ENCODE peak calls at places on chromosome 17, in seven cellular contexts. One of them, this sample, is unnamed.

GRCh38 chr17:68955181-68955841 is at the start of gene ABCA8:
- DNase-seq in PC-3: no peak
- DNase-seq in HCT116: no peak
- DNase-seq in HL-60: no peak
- DNase-seq in cardiac muscle cell: peak; percentile 62
- DNase-seq in breast epithelium: no peak
- DNase-seq in lung: no peak
- DNase-seq in this sample: no peak

GRCh38 chr17:78797691-78798585 is 15.9 kb upstream of the CYTH1 start:
- DNase-seq in HCT116: no peak
- DNase-seq in breast epithelium: no peak
- DNase-seq in cardiac muscle cell: no peak
- DNase-seq in HL-60: no peak
- DNase-seq in PC-3: no peak
- DNase-seq in lung: no peak
- DNase-seq in this sample: no peak

GRCh38 chr17:72691601-72692000 is 400.9 kb downstream of the SLC39A11 start:
- DNase-seq in cardiac muscle cell: no peak
- DNase-seq in PC-3: peak; percentile 94
- DNase-seq in breast epithelium: no peak
- DNase-seq in HCT116: no peak
- DNase-seq in lung: no peak
- DNase-seq in HL-60: no peak
- DNase-seq in this sample: no peak

GRCh38 chr17:41340934-41341861 is 9.4 kb downstream of the KRT33A start:
- DNase-seq in cardiac muscle cell: no peak
- DNase-seq in HCT116: no peak
- DNase-seq in breast epithelium: no peak
- DNase-seq in PC-3: no peak
- DNase-seq in HL-60: no peak
- DNase-seq in lung: no peak
- DNase-seq in this sample: peak; percentile 10

GRCh38 chr17:40498281-40499084 is 2.9 kb downstream of the TNS4 start:
- DNase-seq in breast epithelium: no peak
- DNase-seq in PC-3: no peak
- DNase-seq in HCT116: no peak
- DNase-seq in HL-60: no peak
- DNase-seq in lung: no peak
- DNase-seq in cardiac muscle cell: no peak
- DNase-seq in this sample: no peak

GRCh38 chr17:45403906-45404490 is 28.7 kb downstream of the ARHGAP27 start:
- DNase-seq in lung: no peak
- DNase-seq in cardiac muscle cell: no peak
- DNase-seq in PC-3: no peak
- DNase-seq in HL-60: no peak
- DNase-seq in HCT116: no peak
- DNase-seq in breast epithelium: no peak
- DNase-seq in this sample: no peak

GRCh38 chr17:81511800-81512559 is 619 bp downstream of the ACTG1 start:
- DNase-seq in HL-60: no peak
- DNase-seq in cardiac muscle cell: peak; percentile 36
- DNase-seq in lung: peak; percentile 58
- DNase-seq in PC-3: no peak
- DNase-seq in HCT116: no peak
- DNase-seq in breast epithelium: no peak
- DNase-seq in this sample: no peak

GRCh38 chr17:63610854-63611253 is 10.2 kb downstream of the TACO1 start:
- DNase-seq in HL-60: no peak
- DNase-seq in PC-3: no peak
- DNase-seq in breast epithelium: no peak
- DNase-seq in HCT116: no peak
- DNase-seq in cardiac muscle cell: no peak
- DNase-seq in lung: no peak
- DNase-seq in this sample: no peak

GRCh38 chr17:30344283-30345088 is 10.6 kb upstream of the TMIGD1 start:
- DNase-seq in HCT116: no peak
- DNase-seq in cardiac muscle cell: peak; percentile 70
- DNase-seq in HL-60: peak; percentile 94
- DNase-seq in lung: peak; percentile 46
- DNase-seq in PC-3: peak; percentile 73
- DNase-seq in breast epithelium: no peak
- DNase-seq in this sample: no peak

GRCh38 chr17:65057520-65058075 is 1.1 kb upstream of the GNA13 start:
- DNase-seq in HL-60: no peak
- DNase-seq in HCT116: no peak
- DNase-seq in breast epithelium: no peak
- DNase-seq in lung: no peak
- DNase-seq in PC-3: no peak
- DNase-seq in cardiac muscle cell: no peak
- DNase-seq in this sample: no peak

GRCh38 chr17:37538991-37539659 is 49.4 kb downstream of the DUSP14 start:
- DNase-seq in PC-3: no peak
- DNase-seq in lung: no peak
- DNase-seq in breast epithelium: no peak
- DNase-seq in cardiac muscle cell: no peak
- DNase-seq in HCT116: no peak
- DNase-seq in HL-60: no peak
- DNase-seq in this sample: no peak

GRCh38 chr17:32827227-32827626 is 49.7 kb downstream of the MYO1D start:
- DNase-seq in HL-60: no peak
- DNase-seq in HCT116: no peak
- DNase-seq in cardiac muscle cell: no peak
- DNase-seq in breast epithelium: no peak
- DNase-seq in PC-3: no peak
- DNase-seq in lung: no peak
- DNase-seq in this sample: no peak

GRCh38 chr17:78601577-78602190 is 24.5 kb upstream of the DNAH17 start:
- DNase-seq in breast epithelium: no peak
- DNase-seq in cardiac muscle cell: no peak
- DNase-seq in PC-3: no peak
- DNase-seq in HCT116: no peak
- DNase-seq in HL-60: no peak
- DNase-seq in lung: no peak
- DNase-seq in this sample: no peak

GRCh38 chr17:14205992-14206461 is 30.6 kb downstream of the CDRT15 start:
- DNase-seq in PC-3: peak; percentile 99
- DNase-seq in HL-60: no peak
- DNase-seq in breast epithelium: peak; percentile 90
- DNase-seq in lung: peak; percentile 71
- DNase-seq in cardiac muscle cell: no peak
- DNase-seq in HCT116: peak; percentile 86
- DNase-seq in this sample: no peak

GRCh38 chr17:48051706-48052486 is 3.7 kb downstream of the NFE2L1 start:
- DNase-seq in breast epithelium: no peak
- DNase-seq in HL-60: peak; percentile 23
- DNase-seq in cardiac muscle cell: no peak
- DNase-seq in PC-3: no peak
- DNase-seq in lung: no peak
- DNase-seq in HCT116: no peak
- DNase-seq in this sample: no peak

GRCh38 chr17:17849147-17849820 is 12.5 kb upstream of the SREBF1 start:
- DNase-seq in cardiac muscle cell: no peak
- DNase-seq in breast epithelium: no peak
- DNase-seq in lung: peak; percentile 84
- DNase-seq in HCT116: no peak
- DNase-seq in PC-3: no peak
- DNase-seq in HL-60: peak; percentile 72
- DNase-seq in this sample: no peak

GRCh38 chr17:42414782-42415409 is 8.2 kb downstream of the CAVIN1 start:
- DNase-seq in cardiac muscle cell: no peak
- DNase-seq in HL-60: peak; percentile 79
- DNase-seq in HCT116: no peak
- DNase-seq in lung: peak; percentile 65
- DNase-seq in PC-3: no peak
- DNase-seq in breast epithelium: no peak
- DNase-seq in this sample: peak; percentile 46

GRCh38 chr17:5413682-5414081 is 5.8 kb downstream of the NUP88 start:
- DNase-seq in cardiac muscle cell: no peak
- DNase-seq in breast epithelium: no peak
- DNase-seq in HCT116: peak; percentile 73
- DNase-seq in HL-60: no peak
- DNase-seq in PC-3: peak; percentile 86
- DNase-seq in lung: no peak
- DNase-seq in this sample: no peak

DNA sequence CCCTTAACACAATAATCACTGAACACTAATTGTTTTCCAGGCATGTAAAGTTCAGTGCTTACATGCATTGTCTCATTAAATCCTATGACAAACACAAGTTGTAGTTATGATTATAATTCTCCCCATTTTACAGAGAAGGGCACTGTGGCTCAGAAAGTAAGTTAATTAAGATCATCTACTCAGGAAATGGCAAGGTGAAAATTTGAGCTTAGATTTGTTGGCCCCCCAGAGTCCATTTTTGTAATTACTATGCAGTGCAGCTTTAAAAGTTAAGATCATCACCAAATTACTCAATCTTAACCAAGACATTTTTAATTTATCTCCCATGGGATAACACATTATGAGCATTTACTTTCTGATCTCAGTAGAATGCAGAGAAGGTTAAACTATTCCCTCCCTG is 34.2 kb upstream of the CCL1 start:
- DNase-seq in HCT116: no peak
- DNase-seq in lung: no peak
- DNase-seq in PC-3: no peak
- DNase-seq in cardiac muscle cell: no peak
- DNase-seq in breast epithelium: no peak
- DNase-seq in HL-60: no peak
- DNase-seq in this sample: no peak
- TF ChIP-seq CTCF in HCT116: no peak
- TF ChIP-seq CTCF in lung: no peak
- TF ChIP-seq CTCF in PC-3: no peak
- TF ChIP-seq CTCF in cardiac muscle cell: peak; percentile 3
- TF ChIP-seq CTCF in breast epithelium: peak; percentile 8
- TF ChIP-seq CTCF in HL-60: no peak
- TF ChIP-seq CTCF in this sample: no peak

GRCh38 chr17:55577687-55578086 is 66.4 kb upstream of the SMIM36 start:
- DNase-seq in HCT116: no peak
- DNase-seq in cardiac muscle cell: no peak
- DNase-seq in PC-3: no peak
- DNase-seq in lung: no peak
- DNase-seq in breast epithelium: no peak
- DNase-seq in HL-60: no peak
- DNase-seq in this sample: no peak
- H3K4me3 ChIP-seq in HCT116: no peak overlapping the region
- H3K4me3 ChIP-seq in cardiac muscle cell: no peak overlapping the region
- H3K4me3 ChIP-seq in PC-3: no peak overlapping the region
- H3K4me3 ChIP-seq in lung: peak overlapping the region; percentile 8
- H3K4me3 ChIP-seq in breast epithelium: peak overlapping the region; percentile 63
- H3K4me3 ChIP-seq in HL-60: no peak overlapping the region
- H3K4me3 ChIP-seq in this sample: peak overlapping the region; percentile 22

GRCh38 chr17:8041249-8041928 is 2.5 kb downstream of the ALOX15B start:
- DNase-seq in HL-60: peak; percentile 74
- DNase-seq in cardiac muscle cell: peak; percentile 62
- DNase-seq in breast epithelium: no peak
- DNase-seq in lung: no peak
- DNase-seq in PC-3: peak; percentile 72
- DNase-seq in HCT116: peak; percentile 72
- DNase-seq in this sample: peak; percentile 16
- TF ChIP-seq CTCF in HL-60: peak; percentile 2
- TF ChIP-seq CTCF in cardiac muscle cell: peak; percentile 62
- TF ChIP-seq CTCF in breast epithelium: peak; percentile 57
- TF ChIP-seq CTCF in lung: peak; percentile 42
- TF ChIP-seq CTCF in PC-3: peak; percentile 76
- TF ChIP-seq CTCF in HCT116: peak; percentile 56
- TF ChIP-seq CTCF in this sample: peak; percentile 66

GRCh38 chr17:20228410-20228809 is 219.3 kb downstream of the SPECC1 start:
- DNase-seq in lung: no peak
- DNase-seq in HL-60: no peak
- DNase-seq in cardiac muscle cell: no peak
- DNase-seq in PC-3: no peak
- DNase-seq in HCT116: no peak
- DNase-seq in breast epithelium: no peak
- DNase-seq in this sample: no peak
- H3K4me3 ChIP-seq in lung: no peak overlapping the region
- H3K4me3 ChIP-seq in HL-60: no peak overlapping the region
- H3K4me3 ChIP-seq in cardiac muscle cell: no peak overlapping the region
- H3K4me3 ChIP-seq in PC-3: no peak overlapping the region
- H3K4me3 ChIP-seq in HCT116: no peak overlapping the region
- H3K4me3 ChIP-seq in breast epithelium: no peak overlapping the region
- H3K4me3 ChIP-seq in this sample: no peak overlapping the region

GRCh38 chr17:3048727-3049471 is 14.5 kb downstream of the OR1D5 start:
- DNase-seq in HCT116: peak; percentile 98
- DNase-seq in HL-60: peak; percentile 86
- DNase-seq in breast epithelium: peak; percentile 95
- DNase-seq in cardiac muscle cell: peak; percentile 98
- DNase-seq in PC-3: peak; percentile 97
- DNase-seq in lung: peak; percentile 94
- DNase-seq in this sample: peak; percentile 87
- TF ChIP-seq CTCF in HCT116: peak; percentile 50
- TF ChIP-seq CTCF in HL-60: peak; percentile 11
- TF ChIP-seq CTCF in breast epithelium: no peak
- TF ChIP-seq CTCF in cardiac muscle cell: peak; percentile 80
- TF ChIP-seq CTCF in PC-3: peak; percentile 82
- TF ChIP-seq CTCF in lung: peak; percentile 44
- TF ChIP-seq CTCF in this sample: peak; percentile 70